ENCODE peak calls at places on chromosomes 2 and 18, in six cellular contexts. One of them, this sample, is unnamed.

GRCh38 chr2:141911485-141912066 is 219.2 kb downstream of the LRP1B start:
- DNase-seq in fibroblast of lung: peak; percentile 12
- DNase-seq in spleen: no peak
- DNase-seq in A549: peak; percentile 41
- DNase-seq in adrenal gland: peak; percentile 46
- DNase-seq in mucosa of descending colon: no peak
- DNase-seq in this sample: peak; percentile 29

GRCh38 chr2:196431957-196432356 is 207.6 kb upstream of the CCDC150 start:
- DNase-seq in A549: peak; percentile 41
- DNase-seq in fibroblast of lung: peak; percentile 15
- DNase-seq in adrenal gland: no peak
- DNase-seq in spleen: no peak
- DNase-seq in mucosa of descending colon: no peak
- DNase-seq in this sample: peak; percentile 16

GRCh38 chr2:31822587-31822986 is 188.2 kb downstream of the MEMO1 start:
- DNase-seq in mucosa of descending colon: no peak
- DNase-seq in adrenal gland: no peak
- DNase-seq in A549: no peak
- DNase-seq in fibroblast of lung: no peak
- DNase-seq in spleen: no peak
- DNase-seq in this sample: no peak

GRCh38 chr2:176178271-176178806 is 10.1 kb upstream of the HOXD1 start:
- DNase-seq in adrenal gland: no peak
- DNase-seq in fibroblast of lung: peak; percentile 91
- DNase-seq in mucosa of descending colon: peak; percentile 75
- DNase-seq in A549: no peak
- DNase-seq in spleen: no peak
- DNase-seq in this sample: peak; percentile 53

GRCh38 chr18:1846640-1847039 is 724.7 kb downstream of the METTL4 start:
- DNase-seq in A549: no peak
- DNase-seq in adrenal gland: no peak
- DNase-seq in fibroblast of lung: peak; percentile 73
- DNase-seq in spleen: no peak
- DNase-seq in mucosa of descending colon: no peak
- DNase-seq in this sample: peak; percentile 63

GRCh38 chr2:102340778-102341177 is 14.8 kb upstream of the IL18R1 start:
- DNase-seq in mucosa of descending colon: no peak
- DNase-seq in adrenal gland: no peak
- DNase-seq in A549: no peak
- DNase-seq in spleen: no peak
- DNase-seq in fibroblast of lung: no peak
- DNase-seq in this sample: no peak

GRCh38 chr2:182240862-182241371 is 185.9 kb downstream of the PDE1A start:
- DNase-seq in spleen: no peak
- DNase-seq in adrenal gland: no peak
- DNase-seq in mucosa of descending colon: no peak
- DNase-seq in A549: peak; percentile 43
- DNase-seq in fibroblast of lung: peak; percentile 34
- DNase-seq in this sample: peak; percentile 48

GRCh38 chr2:20931346-20931745 is 108.4 kb upstream of the LDAH start:
- DNase-seq in spleen: no peak
- DNase-seq in fibroblast of lung: no peak
- DNase-seq in mucosa of descending colon: no peak
- DNase-seq in adrenal gland: no peak
- DNase-seq in A549: no peak
- DNase-seq in this sample: no peak

GRCh38 chr18:40423291-40423690 is 1531.7 kb upstream of the PIK3C3 start:
- DNase-seq in mucosa of descending colon: no peak
- DNase-seq in fibroblast of lung: no peak
- DNase-seq in spleen: no peak
- DNase-seq in A549: no peak
- DNase-seq in adrenal gland: no peak
- DNase-seq in this sample: no peak

GRCh38 chr18:68436485-68436884 is 278.4 kb downstream of the TMX3 start:
- DNase-seq in A549: no peak
- DNase-seq in mucosa of descending colon: no peak
- DNase-seq in adrenal gland: no peak
- DNase-seq in fibroblast of lung: peak; percentile 77
- DNase-seq in spleen: no peak
- DNase-seq in this sample: no peak

GRCh38 chr18:43620936-43621335 is 343.6 kb upstream of the SYT4 start:
- DNase-seq in adrenal gland: no peak
- DNase-seq in fibroblast of lung: peak; percentile 16
- DNase-seq in A549: peak; percentile 16
- DNase-seq in spleen: no peak
- DNase-seq in mucosa of descending colon: no peak
- DNase-seq in this sample: peak; percentile 22
- TF ChIP-seq CTCF in adrenal gland: peak; percentile 67
- TF ChIP-seq CTCF in fibroblast of lung: peak; percentile 48
- TF ChIP-seq CTCF in A549: peak; percentile 47
- TF ChIP-seq CTCF in spleen: peak; percentile 35
- TF ChIP-seq CTCF in mucosa of descending colon: peak; percentile 25
- TF ChIP-seq CTCF in this sample: peak; percentile 27

GRCh38 chr2:126655066-126655465 is 892 bp upstream of the GYPC start:
- DNase-seq in spleen: no peak
- DNase-seq in mucosa of descending colon: no peak
- DNase-seq in A549: no peak
- DNase-seq in adrenal gland: no peak
- DNase-seq in fibroblast of lung: no peak
- DNase-seq in this sample: no peak
- H3K4me3 ChIP-seq in spleen: peak overlapping the region; percentile 85
- H3K4me3 ChIP-seq in mucosa of descending colon: no peak overlapping the region
- H3K4me3 ChIP-seq in A549: no peak overlapping the region
- H3K4me3 ChIP-seq in adrenal gland: no peak overlapping the region
- H3K4me3 ChIP-seq in fibroblast of lung: peak overlapping the region; percentile 89
- H3K4me3 ChIP-seq in this sample: no peak overlapping the region

DNA sequence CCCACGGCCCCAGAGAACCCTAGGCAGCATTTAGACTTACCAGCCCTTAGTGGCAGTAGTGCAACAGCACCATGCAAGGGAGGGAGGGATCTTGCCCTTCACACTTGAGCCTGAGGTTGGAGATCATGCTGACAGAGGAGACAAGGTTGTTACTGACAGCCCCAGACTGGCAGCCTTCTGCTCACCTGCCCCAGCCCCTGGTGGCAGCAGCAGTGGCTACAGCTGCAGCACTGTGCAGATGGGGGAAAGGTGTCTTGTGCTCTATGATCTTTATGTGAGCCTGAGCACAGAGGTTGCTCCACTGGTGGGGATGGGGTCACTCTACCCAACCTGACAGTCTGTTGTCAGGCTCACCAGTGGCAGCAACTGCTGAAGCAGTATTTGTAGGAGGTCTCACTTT is 501.2 kb upstream of the LRRTM4 start:
- DNase-seq in A549: no peak
- DNase-seq in mucosa of descending colon: no peak
- DNase-seq in adrenal gland: no peak
- DNase-seq in spleen: no peak
- DNase-seq in fibroblast of lung: no peak
- DNase-seq in this sample: no peak
- TF ChIP-seq CTCF in A549: no peak
- TF ChIP-seq CTCF in mucosa of descending colon: no peak
- TF ChIP-seq CTCF in adrenal gland: no peak
- TF ChIP-seq CTCF in spleen: no peak
- TF ChIP-seq CTCF in fibroblast of lung: no peak
- TF ChIP-seq CTCF in this sample: no peak

DNA sequence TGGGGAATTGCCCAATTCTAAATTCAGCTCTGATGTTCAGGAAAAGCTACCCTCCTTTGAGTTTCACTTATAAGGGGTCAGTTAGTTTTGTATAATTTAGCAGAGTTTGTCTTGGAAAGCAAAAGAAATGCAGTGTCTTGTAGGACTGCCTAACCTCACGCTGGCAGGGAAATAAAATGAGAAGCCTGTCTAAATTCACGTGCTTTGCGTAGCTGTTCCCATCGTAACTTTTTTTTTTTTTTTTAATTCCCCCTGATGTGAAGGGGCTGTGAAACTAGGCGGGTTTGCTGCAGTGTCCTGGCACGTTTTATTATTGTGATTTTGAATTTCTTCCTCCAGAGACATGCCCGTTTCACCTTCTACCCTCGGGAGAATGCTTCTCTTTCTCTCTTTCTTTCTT is 2.1 kb downstream of the MEIS1 start:
- DNase-seq in adrenal gland: no peak
- DNase-seq in spleen: no peak
- DNase-seq in A549: no peak
- DNase-seq in mucosa of descending colon: no peak
- DNase-seq in fibroblast of lung: peak; percentile 31
- DNase-seq in this sample: peak; percentile 54
- H3K4me3 ChIP-seq in adrenal gland: peak overlapping the region; percentile 50
- H3K4me3 ChIP-seq in spleen: peak overlapping the region; percentile 80
- H3K4me3 ChIP-seq in A549: no peak overlapping the region
- H3K4me3 ChIP-seq in mucosa of descending colon: no peak overlapping the region
- H3K4me3 ChIP-seq in fibroblast of lung: peak overlapping the region; percentile 100
- H3K4me3 ChIP-seq in this sample: peak overlapping the region; percentile 62